ENCODE peak calls at places on chromosome X, in ten cellular contexts. L, F, K, H, C, E, S, B, T and D are unnamed samples.

GRCh38 chrX:15686818-15687685 is 22.4 kb upstream of the CLTRN start:
- DNase-seq in S (peak; percentile 63), K (peak; percentile 67), H (peak; percentile 44), B (peak; percentile 61), F (no peak), C (peak; percentile 60), E (peak; percentile 2), T (no peak), L (peak; percentile 64), D (no peak)

GRCh38 chrX:155949098-155949497 is 48.4 kb upstream of the IL9R start:
- DNase-seq in T (no peak), B (no peak), K (no peak), L (no peak), C (no peak), E (no peak), S (no peak), F (no peak), H (no peak), D (no peak)

GRCh38 chrX:12138366-12139313 is at the start of gene FRMPD4:
- DNase-seq in T (no peak), B (peak; percentile 24), H (peak; percentile 39), E (no peak), S (peak; percentile 10), F (no peak), L (no peak), C (peak; percentile 87), K (peak; percentile 36), D (no peak)

GRCh38 chrX:150449313-150449712 is 86.2 kb downstream of the MAMLD1 start:
- DNase-seq in S (no peak), B (no peak), K (no peak), F (no peak), L (peak; percentile 18), E (no peak), T (no peak), C (no peak), H (no peak), D (no peak)

GRCh38 chrX:103520391-103520790 is 1.1 kb upstream of the RAB40A start:
- DNase-seq in S (no peak), H (peak; percentile 52), F (peak; percentile 10), T (no peak), E (no peak), B (peak; percentile 71), K (peak; percentile 67), C (no peak), L (no peak), D (no peak)

GRCh38 chrX:132631579-132632232 is 142.9 kb upstream of the MBNL3 start:
- DNase-seq in L (no peak), B (peak; percentile 40), K (peak; percentile 43), S (peak; percentile 5), E (no peak), H (peak; percentile 40), T (no peak), C (peak; percentile 1), F (no peak), D (no peak)

GRCh38 chrX:397575-397974 is 10.9 kb upstream of the PPP2R3B start:
- DNase-seq in T (peak; percentile 38), F (no peak), B (peak; percentile 46), E (no peak), L (no peak), C (peak; percentile 74), H (peak; percentile 73), K (peak; percentile 94), S (no peak), D (no peak)

GRCh38 chrX:21638311-21638710 is 19.8 kb downstream of the KLHL34 start:
- DNase-seq in C (no peak), S (no peak), K (peak; percentile 67), L (no peak), H (peak; percentile 61), B (peak; percentile 86), E (no peak), T (no peak), F (peak; percentile 44), D (no peak)

GRCh38 chrX:74804574-74804973 is 120.7 kb downstream of the NEXMIF start:
- DNase-seq in K (no peak), H (no peak), T (no peak), L (no peak), B (no peak), S (no peak), C (no peak), F (no peak), E (no peak), D (no peak)

GRCh38 chrX:131626681-131627296 is 82.9 kb downstream of the OR13H1 start:
- DNase-seq in C (peak; percentile 42), S (peak; percentile 4), E (no peak), L (no peak), H (no peak), K (peak; percentile 23), F (no peak), T (no peak), B (no peak), D (no peak)

GRCh38 chrX:66014560-66014959 is 25.3 kb downstream of the VSIG4 start:
- DNase-seq in F (no peak), H (no peak), K (no peak), C (no peak), E (no peak), B (no peak), L (no peak), S (no peak), T (no peak), D (no peak)

GRCh38 chrX:154320406-154320805 is 24.8 kb downstream of the TKTL1 start:
- DNase-seq in F (no peak), S (no peak), K (no peak), H (no peak), B (no peak), L (no peak), T (no peak), C (no peak), E (no peak), D (no peak)
- H3K4me3 ChIP-seq in F (no peak overlapping the region), S (no peak overlapping the region), K (no peak overlapping the region), H (no peak overlapping the region), B (no peak overlapping the region), L (no peak overlapping the region), T (no peak overlapping the region), C (no peak overlapping the region), E (no peak overlapping the region), D (no peak overlapping the region)

GRCh38 chrX:130529531-130529930 is 127.7 kb downstream of the RBMX2 start:
- DNase-seq in K (no peak), B (no peak), H (no peak), C (peak; percentile 33), T (no peak), S (no peak), E (no peak), L (no peak), F (no peak), D (no peak)

GRCh38 chrX:130524476-130525194 is 122.8 kb downstream of the RBMX2 start:
- DNase-seq in B (no peak), H (no peak), F (no peak), T (no peak), S (no peak), K (no peak), L (no peak), E (no peak), C (no peak), D (no peak)

GRCh38 chrX:130523460-130524394 is 121.9 kb downstream of the RBMX2 start:
- DNase-seq in C (peak; percentile 89), E (peak; percentile 3), K (peak; percentile 57), S (peak; percentile 80), L (no peak), F (no peak), H (no peak), T (peak; percentile 29), B (no peak), D (peak; percentile 9)
- H3K4me3 ChIP-seq in C (peak overlapping the region; percentile 60), E (peak overlapping the region; percentile 72), K (peak overlapping the region; percentile 53), S (peak overlapping the region; percentile 44), L (no peak overlapping the region), F (peak overlapping the region; percentile 35), H (peak overlapping the region; percentile 55), T (peak overlapping the region; percentile 58), B (peak overlapping the region; percentile 33), D (peak overlapping the region; percentile 37)

DNA sequence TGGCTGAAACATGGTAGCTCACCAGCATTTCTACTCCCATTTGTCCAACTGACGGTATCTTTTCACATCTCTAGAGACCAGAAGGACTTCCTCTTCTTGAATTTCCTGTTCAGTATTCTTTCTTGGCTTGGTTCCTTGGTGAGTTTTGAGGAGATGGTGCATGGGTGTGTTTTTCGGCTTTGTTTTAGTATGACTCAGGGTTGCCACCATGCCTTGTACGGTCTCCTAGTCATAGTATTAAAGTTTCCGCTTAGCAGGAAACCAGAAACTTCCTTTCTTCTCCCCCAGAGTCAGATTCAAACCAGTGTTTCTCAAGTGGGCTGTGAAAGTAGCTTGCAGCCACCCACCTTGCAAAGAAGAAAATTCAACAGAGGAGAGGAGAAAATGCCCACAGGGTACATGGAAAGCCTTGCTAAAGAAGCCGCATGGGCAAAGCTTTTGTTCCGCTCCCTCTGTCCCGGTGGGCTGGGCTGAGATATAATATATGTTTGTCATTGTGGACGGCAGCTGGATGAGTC is 5.7 kb downstream of the CD99 start:
- DNase-seq in B (peak; percentile 90), T (no peak), C (no peak), H (peak; percentile 84), E (no peak), S (no peak), F (peak; percentile 60), K (peak; percentile 94), L (no peak), D (no peak)
- H3K4me3 ChIP-seq in B (no peak overlapping the region), T (peak overlapping the region; percentile 28), C (no peak overlapping the region), H (no peak overlapping the region), E (peak overlapping the region; percentile 29), S (no peak overlapping the region), F (peak overlapping the region; percentile 10), K (peak overlapping the region; percentile 38), L (no peak overlapping the region), D (no peak overlapping the region)

GRCh38 chrX:49934729-49935128 is 12.3 kb downstream of the CLCN5 start:
- DNase-seq in H (no peak), T (no peak), F (no peak), S (no peak), K (no peak), E (no peak), B (no peak), L (no peak), C (no peak), D (no peak)

GRCh38 chrX:49930046-49930445 is 7.7 kb downstream of the CLCN5 start:
- DNase-seq in B (peak; percentile 34), K (peak; percentile 32), H (peak; percentile 67), L (no peak), S (no peak), T (no peak), C (no peak), E (no peak), F (no peak), D (no peak)

GRCh38 chrX:49934148-49934547 is 11.8 kb downstream of the CLCN5 start:
- DNase-seq in B (no peak), E (no peak), K (no peak), C (no peak), T (no peak), H (no peak), L (no peak), S (no peak), F (no peak), D (no peak)

GRCh38 chrX:49932786-49933185 is 10.4 kb downstream of the CLCN5 start:
- DNase-seq in H (no peak), C (no peak), S (no peak), L (no peak), T (no peak), F (no peak), K (no peak), E (no peak), B (no peak), D (no peak)
- H3K4me3 ChIP-seq in H (no peak overlapping the region), C (no peak overlapping the region), S (no peak overlapping the region), L (no peak overlapping the region), T (no peak overlapping the region), F (no peak overlapping the region), K (no peak overlapping the region), E (no peak overlapping the region), B (no peak overlapping the region), D (no peak overlapping the region)